ENCODE peak calls at places on chromosome 13, in eight cellular contexts. One of them, this sample, is unnamed.

GRCh38 chr13:94390881-94391280 is 88.6 kb downstream of the DCT start:
- DNase-seq in ELF-1: no peak
- DNase-seq in smooth muscle cell of the brain vasculature: no peak
- DNase-seq in SJSA1: no peak
- DNase-seq in activated CD8-positive, alpha-beta T cell treated with anti-CD3 and anti-CD28 coated beads for 36 hours: no peak
- DNase-seq in keratinocyte: no peak
- DNase-seq in choroid plexus epithelial cell: peak
- DNase-seq in HT-29: no peak
- DNase-seq in this sample: no peak

GRCh38 chr13:47000166-47000565 is 103.3 kb upstream of the HTR2A start:
- DNase-seq in smooth muscle cell of the brain vasculature: no peak
- DNase-seq in SJSA1: no peak
- DNase-seq in HT-29: peak
- DNase-seq in keratinocyte: no peak
- DNase-seq in ELF-1: no peak
- DNase-seq in choroid plexus epithelial cell: no peak
- DNase-seq in activated CD8-positive, alpha-beta T cell treated with anti-CD3 and anti-CD28 coated beads for 36 hours: no peak
- DNase-seq in this sample: no peak

GRCh38 chr13:79346300-79346914 is 59.6 kb downstream of the RBM26 start:
- DNase-seq in activated CD8-positive, alpha-beta T cell treated with anti-CD3 and anti-CD28 coated beads for 36 hours: peak
- DNase-seq in HT-29: no peak
- DNase-seq in ELF-1: no peak
- DNase-seq in keratinocyte: no peak
- DNase-seq in smooth muscle cell of the brain vasculature: no peak
- DNase-seq in SJSA1: no peak
- DNase-seq in choroid plexus epithelial cell: peak
- DNase-seq in this sample: no peak

GRCh38 chr13:49976314-49977258 is 20.3 kb upstream of the TRIM13 start:
- DNase-seq in keratinocyte: no peak
- DNase-seq in HT-29: peak
- DNase-seq in ELF-1: peak
- DNase-seq in choroid plexus epithelial cell: peak
- DNase-seq in smooth muscle cell of the brain vasculature: no peak
- DNase-seq in SJSA1: peak
- DNase-seq in activated CD8-positive, alpha-beta T cell treated with anti-CD3 and anti-CD28 coated beads for 36 hours: peak
- DNase-seq in this sample: no peak

GRCh38 chr13:101465877-101466276 is 13.4 kb downstream of the ITGBL1 start:
- DNase-seq in ELF-1: no peak
- DNase-seq in smooth muscle cell of the brain vasculature: no peak
- DNase-seq in keratinocyte: no peak
- DNase-seq in choroid plexus epithelial cell: no peak
- DNase-seq in HT-29: no peak
- DNase-seq in activated CD8-positive, alpha-beta T cell treated with anti-CD3 and anti-CD28 coated beads for 36 hours: no peak
- DNase-seq in SJSA1: no peak
- DNase-seq in this sample: no peak

GRCh38 chr13:41931337-41931736 is 29.6 kb downstream of the VWA8 start:
- DNase-seq in activated CD8-positive, alpha-beta T cell treated with anti-CD3 and anti-CD28 coated beads for 36 hours: no peak
- DNase-seq in choroid plexus epithelial cell: peak
- DNase-seq in smooth muscle cell of the brain vasculature: no peak
- DNase-seq in ELF-1: no peak
- DNase-seq in keratinocyte: no peak
- DNase-seq in SJSA1: no peak
- DNase-seq in HT-29: no peak
- DNase-seq in this sample: no peak

GRCh38 chr13:110663044-110663443 is 42.9 kb downstream of the CARS2 start:
- DNase-seq in keratinocyte: no peak
- DNase-seq in ELF-1: no peak
- DNase-seq in choroid plexus epithelial cell: no peak
- DNase-seq in HT-29: no peak
- DNase-seq in activated CD8-positive, alpha-beta T cell treated with anti-CD3 and anti-CD28 coated beads for 36 hours: no peak
- DNase-seq in smooth muscle cell of the brain vasculature: no peak
- DNase-seq in SJSA1: no peak
- DNase-seq in this sample: no peak

GRCh38 chr13:92317066-92317465 is 909.5 kb upstream of the GPC6 start:
- DNase-seq in activated CD8-positive, alpha-beta T cell treated with anti-CD3 and anti-CD28 coated beads for 36 hours: no peak
- DNase-seq in choroid plexus epithelial cell: peak
- DNase-seq in keratinocyte: no peak
- DNase-seq in SJSA1: peak
- DNase-seq in smooth muscle cell of the brain vasculature: no peak
- DNase-seq in ELF-1: peak
- DNase-seq in HT-29: no peak
- DNase-seq in this sample: no peak

GRCh38 chr13:109764474-109765292 is 21.7 kb downstream of the IRS2 start:
- DNase-seq in smooth muscle cell of the brain vasculature: no peak
- DNase-seq in activated CD8-positive, alpha-beta T cell treated with anti-CD3 and anti-CD28 coated beads for 36 hours: peak
- DNase-seq in SJSA1: peak
- DNase-seq in keratinocyte: peak
- DNase-seq in HT-29: no peak
- DNase-seq in choroid plexus epithelial cell: no peak
- DNase-seq in ELF-1: no peak
- DNase-seq in this sample: no peak

GRCh38 chr13:99812611-99813010 is 159.0 kb downstream of the ZIC5 start:
- DNase-seq in smooth muscle cell of the brain vasculature: no peak
- DNase-seq in choroid plexus epithelial cell: peak
- DNase-seq in keratinocyte: no peak
- DNase-seq in ELF-1: no peak
- DNase-seq in activated CD8-positive, alpha-beta T cell treated with anti-CD3 and anti-CD28 coated beads for 36 hours: no peak
- DNase-seq in HT-29: no peak
- DNase-seq in SJSA1: peak
- DNase-seq in this sample: no peak

GRCh38 chr13:75770164-75771145 is 134.3 kb downstream of the LMO7 start:
- DNase-seq in activated CD8-positive, alpha-beta T cell treated with anti-CD3 and anti-CD28 coated beads for 36 hours: no peak
- DNase-seq in SJSA1: no peak
- DNase-seq in smooth muscle cell of the brain vasculature: no peak
- DNase-seq in choroid plexus epithelial cell: peak
- DNase-seq in keratinocyte: no peak
- DNase-seq in ELF-1: no peak
- DNase-seq in HT-29: peak
- DNase-seq in this sample: no peak

GRCh38 chr13:94233401-94233800 is 246.1 kb downstream of the DCT start:
- DNase-seq in HT-29: no peak
- DNase-seq in choroid plexus epithelial cell: peak
- DNase-seq in activated CD8-positive, alpha-beta T cell treated with anti-CD3 and anti-CD28 coated beads for 36 hours: no peak
- DNase-seq in ELF-1: no peak
- DNase-seq in keratinocyte: no peak
- DNase-seq in smooth muscle cell of the brain vasculature: peak
- DNase-seq in SJSA1: peak
- DNase-seq in this sample: no peak

GRCh38 chr13:25688524-25688923 is 316.8 kb downstream of the ATP8A2 start:
- DNase-seq in keratinocyte: no peak
- DNase-seq in activated CD8-positive, alpha-beta T cell treated with anti-CD3 and anti-CD28 coated beads for 36 hours: no peak
- DNase-seq in ELF-1: no peak
- DNase-seq in choroid plexus epithelial cell: no peak
- DNase-seq in smooth muscle cell of the brain vasculature: no peak
- DNase-seq in HT-29: no peak
- DNase-seq in SJSA1: no peak
- DNase-seq in this sample: no peak